ENCODE peak calls at places on chromosomes 1 and 21, in ten cellular contexts. One of them, this sample, is unnamed.

GRCh38 chr1:145778146-145778540 is 45.8 kb downstream of the RNF115 start:
- DNase-seq in body of pancreas: no peak
- DNase-seq in transverse colon: no peak
- DNase-seq in astrocyte of the cerebellum: no peak
- DNase-seq in heart left ventricle: no peak
- DNase-seq in lower lobe of right lung: no peak
- DNase-seq in spleen: no peak
- DNase-seq in right lobe of liver: no peak
- DNase-seq in endodermal cell: no peak
- DNase-seq in CD8-positive, alpha-beta T cell: no peak
- DNase-seq in this sample: no peak

GRCh38 chr1:115437146-115437639 is 99.1 kb upstream of the NGF start:
- DNase-seq in body of pancreas: no peak
- DNase-seq in endodermal cell: no peak
- DNase-seq in spleen: no peak
- DNase-seq in astrocyte of the cerebellum: no peak
- DNase-seq in CD8-positive, alpha-beta T cell: no peak
- DNase-seq in transverse colon: no peak
- DNase-seq in lower lobe of right lung: no peak
- DNase-seq in heart left ventricle: no peak
- DNase-seq in right lobe of liver: no peak
- DNase-seq in this sample: no peak

GRCh38 chr1:183780159-183780558 is 24.8 kb upstream of the RGL1 start:
- DNase-seq in right lobe of liver: no peak
- DNase-seq in body of pancreas: no peak
- DNase-seq in endodermal cell: no peak
- DNase-seq in transverse colon: no peak
- DNase-seq in astrocyte of the cerebellum: no peak
- DNase-seq in lower lobe of right lung: no peak
- DNase-seq in spleen: no peak
- DNase-seq in CD8-positive, alpha-beta T cell: no peak
- DNase-seq in heart left ventricle: no peak
- DNase-seq in this sample: no peak

GRCh38 chr1:69982992-69983391 is 222.4 kb downstream of the LRRC40 start:
- DNase-seq in CD8-positive, alpha-beta T cell: no peak
- DNase-seq in lower lobe of right lung: no peak
- DNase-seq in astrocyte of the cerebellum: peak
- DNase-seq in endodermal cell: no peak
- DNase-seq in heart left ventricle: no peak
- DNase-seq in right lobe of liver: no peak
- DNase-seq in body of pancreas: no peak
- DNase-seq in spleen: no peak
- DNase-seq in transverse colon: no peak
- DNase-seq in this sample: no peak

GRCh38 chr1:211382714-211383480 is 56.3 kb downstream of the TRAF5 start:
- DNase-seq in astrocyte of the cerebellum: peak
- DNase-seq in endodermal cell: peak
- DNase-seq in lower lobe of right lung: peak
- DNase-seq in heart left ventricle: peak
- DNase-seq in body of pancreas: peak
- DNase-seq in transverse colon: peak
- DNase-seq in spleen: peak
- DNase-seq in CD8-positive, alpha-beta T cell: peak
- DNase-seq in right lobe of liver: peak
- DNase-seq in this sample: peak

GRCh38 chr1:168553680-168554553 is 10.1 kb upstream of the XCL2 start:
- DNase-seq in heart left ventricle: no peak
- DNase-seq in body of pancreas: no peak
- DNase-seq in endodermal cell: no peak
- DNase-seq in astrocyte of the cerebellum: no peak
- DNase-seq in spleen: no peak
- DNase-seq in lower lobe of right lung: no peak
- DNase-seq in right lobe of liver: no peak
- DNase-seq in transverse colon: no peak
- DNase-seq in CD8-positive, alpha-beta T cell: no peak
- DNase-seq in this sample: no peak

GRCh38 chr1:246114369-246114768 is 392.7 kb downstream of the SMYD3 start:
- DNase-seq in spleen: no peak
- DNase-seq in lower lobe of right lung: no peak
- DNase-seq in endodermal cell: peak
- DNase-seq in heart left ventricle: no peak
- DNase-seq in body of pancreas: no peak
- DNase-seq in right lobe of liver: no peak
- DNase-seq in transverse colon: no peak
- DNase-seq in CD8-positive, alpha-beta T cell: no peak
- DNase-seq in astrocyte of the cerebellum: no peak
- DNase-seq in this sample: no peak

GRCh38 chr21:25421327-25422028 is 185.8 kb downstream of the MRPL39 start:
- DNase-seq in lower lobe of right lung: no peak
- DNase-seq in heart left ventricle: no peak
- DNase-seq in spleen: no peak
- DNase-seq in right lobe of liver: no peak
- DNase-seq in body of pancreas: peak
- DNase-seq in endodermal cell: peak
- DNase-seq in CD8-positive, alpha-beta T cell: no peak
- DNase-seq in transverse colon: peak
- DNase-seq in astrocyte of the cerebellum: peak
- DNase-seq in this sample: no peak

GRCh38 chr1:44036409-44037111 is 5.3 kb upstream of the SLC6A9 start:
- DNase-seq in CD8-positive, alpha-beta T cell: peak
- DNase-seq in lower lobe of right lung: peak
- DNase-seq in body of pancreas: peak
- DNase-seq in transverse colon: peak
- DNase-seq in astrocyte of the cerebellum: peak
- DNase-seq in heart left ventricle: peak
- DNase-seq in endodermal cell: peak
- DNase-seq in right lobe of liver: peak
- DNase-seq in spleen: no peak
- DNase-seq in this sample: no peak

GRCh38 chr1:44037154-44037553 is 5.9 kb upstream of the SLC6A9 start:
- DNase-seq in heart left ventricle: no peak
- DNase-seq in right lobe of liver: no peak
- DNase-seq in astrocyte of the cerebellum: no peak
- DNase-seq in lower lobe of right lung: no peak
- DNase-seq in transverse colon: no peak
- DNase-seq in CD8-positive, alpha-beta T cell: no peak
- DNase-seq in body of pancreas: no peak
- DNase-seq in spleen: no peak
- DNase-seq in endodermal cell: no peak
- DNase-seq in this sample: no peak

GRCh38 chr1:44034976-44035716 is 3.9 kb upstream of the SLC6A9 start:
- DNase-seq in lower lobe of right lung: no peak
- DNase-seq in body of pancreas: no peak
- DNase-seq in transverse colon: no peak
- DNase-seq in endodermal cell: no peak
- DNase-seq in astrocyte of the cerebellum: no peak
- DNase-seq in spleen: no peak
- DNase-seq in right lobe of liver: no peak
- DNase-seq in heart left ventricle: no peak
- DNase-seq in CD8-positive, alpha-beta T cell: no peak
- DNase-seq in this sample: no peak

GRCh38 chr1:44034423-44034822 is 3.2 kb upstream of the SLC6A9 start:
- DNase-seq in body of pancreas: no peak
- DNase-seq in heart left ventricle: no peak
- DNase-seq in spleen: no peak
- DNase-seq in lower lobe of right lung: no peak
- DNase-seq in transverse colon: no peak
- DNase-seq in astrocyte of the cerebellum: no peak
- DNase-seq in CD8-positive, alpha-beta T cell: no peak
- DNase-seq in right lobe of liver: no peak
- DNase-seq in endodermal cell: no peak
- DNase-seq in this sample: no peak

GRCh38 chr1:44035726-44036408 is 4.6 kb upstream of the SLC6A9 start:
- DNase-seq in transverse colon: peak
- DNase-seq in astrocyte of the cerebellum: no peak
- DNase-seq in lower lobe of right lung: no peak
- DNase-seq in spleen: no peak
- DNase-seq in CD8-positive, alpha-beta T cell: no peak
- DNase-seq in body of pancreas: peak
- DNase-seq in right lobe of liver: no peak
- DNase-seq in endodermal cell: peak
- DNase-seq in heart left ventricle: peak
- DNase-seq in this sample: no peak
- TF ChIP-seq CTCF in transverse colon: no peak
- TF ChIP-seq CTCF in astrocyte of the cerebellum: no peak
- TF ChIP-seq CTCF in lower lobe of right lung: no peak
- TF ChIP-seq CTCF in spleen: no peak
- TF ChIP-seq CTCF in CD8-positive, alpha-beta T cell: no peak
- TF ChIP-seq CTCF in body of pancreas: no peak
- TF ChIP-seq CTCF in right lobe of liver: no peak
- TF ChIP-seq CTCF in endodermal cell: no peak
- TF ChIP-seq CTCF in heart left ventricle: no peak
- TF ChIP-seq CTCF in this sample: no peak

GRCh38 chr1:206842851-206843250 is 22.6 kb upstream of the IL20 start:
- DNase-seq in astrocyte of the cerebellum: no peak
- DNase-seq in right lobe of liver: no peak
- DNase-seq in lower lobe of right lung: no peak
- DNase-seq in transverse colon: no peak
- DNase-seq in CD8-positive, alpha-beta T cell: no peak
- DNase-seq in endodermal cell: no peak
- DNase-seq in heart left ventricle: no peak
- DNase-seq in body of pancreas: no peak
- DNase-seq in spleen: no peak
- DNase-seq in this sample: no peak

GRCh38 chr1:206847337-206847834 is 18.0 kb upstream of the IL20 start:
- DNase-seq in heart left ventricle: no peak
- DNase-seq in lower lobe of right lung: no peak
- DNase-seq in spleen: no peak
- DNase-seq in astrocyte of the cerebellum: no peak
- DNase-seq in endodermal cell: no peak
- DNase-seq in right lobe of liver: no peak
- DNase-seq in transverse colon: no peak
- DNase-seq in CD8-positive, alpha-beta T cell: no peak
- DNase-seq in body of pancreas: peak
- DNase-seq in this sample: no peak

GRCh38 chr1:206847946-206848345 is 17.5 kb upstream of the IL20 start:
- DNase-seq in endodermal cell: no peak
- DNase-seq in body of pancreas: no peak
- DNase-seq in transverse colon: no peak
- DNase-seq in spleen: no peak
- DNase-seq in lower lobe of right lung: no peak
- DNase-seq in right lobe of liver: no peak
- DNase-seq in heart left ventricle: no peak
- DNase-seq in astrocyte of the cerebellum: no peak
- DNase-seq in CD8-positive, alpha-beta T cell: no peak
- DNase-seq in this sample: no peak

GRCh38 chr1:206843626-206844025 is 21.8 kb upstream of the IL20 start:
- DNase-seq in spleen: no peak
- DNase-seq in astrocyte of the cerebellum: no peak
- DNase-seq in right lobe of liver: no peak
- DNase-seq in endodermal cell: no peak
- DNase-seq in body of pancreas: peak
- DNase-seq in CD8-positive, alpha-beta T cell: no peak
- DNase-seq in transverse colon: no peak
- DNase-seq in heart left ventricle: no peak
- DNase-seq in lower lobe of right lung: no peak
- DNase-seq in this sample: no peak

DNA sequence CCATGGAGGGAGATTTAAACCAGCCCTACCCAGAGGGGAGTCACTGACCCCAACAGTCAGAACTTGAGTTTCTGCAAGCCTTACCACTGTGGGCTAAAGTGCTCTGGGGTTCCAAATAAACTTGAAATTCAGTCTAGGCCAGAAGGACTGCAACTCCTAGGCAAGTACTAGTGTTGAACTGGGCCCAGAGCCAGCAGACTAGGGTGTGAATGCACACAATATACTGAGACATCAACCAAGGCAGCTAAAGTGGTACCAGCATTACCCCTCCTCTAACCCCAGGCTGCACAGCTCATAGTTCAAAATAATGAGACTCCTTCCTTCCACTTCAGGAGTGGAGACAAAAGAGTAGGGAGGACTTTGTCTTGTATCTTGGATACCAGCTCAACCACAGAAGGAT is 18.9 kb upstream of the IL20 start:
- DNase-seq in endodermal cell: no peak
- DNase-seq in body of pancreas: no peak
- DNase-seq in transverse colon: no peak
- DNase-seq in spleen: no peak
- DNase-seq in right lobe of liver: no peak
- DNase-seq in CD8-positive, alpha-beta T cell: no peak
- DNase-seq in heart left ventricle: no peak
- DNase-seq in lower lobe of right lung: no peak
- DNase-seq in astrocyte of the cerebellum: no peak
- DNase-seq in this sample: no peak
- TF ChIP-seq CTCF in endodermal cell: no peak
- TF ChIP-seq CTCF in body of pancreas: no peak
- TF ChIP-seq CTCF in transverse colon: no peak
- TF ChIP-seq CTCF in spleen: no peak
- TF ChIP-seq CTCF in right lobe of liver: no peak
- TF ChIP-seq CTCF in CD8-positive, alpha-beta T cell: no peak
- TF ChIP-seq CTCF in heart left ventricle: no peak
- TF ChIP-seq CTCF in lower lobe of right lung: no peak
- TF ChIP-seq CTCF in astrocyte of the cerebellum: no peak
- TF ChIP-seq CTCF in this sample: no peak

GRCh38 chr1:14606632-14607031 is 8.1 kb downstream of the KAZN start:
- DNase-seq in CD8-positive, alpha-beta T cell: no peak
- DNase-seq in endodermal cell: no peak
- DNase-seq in astrocyte of the cerebellum: no peak
- DNase-seq in body of pancreas: no peak
- DNase-seq in transverse colon: no peak
- DNase-seq in lower lobe of right lung: no peak
- DNase-seq in right lobe of liver: no peak
- DNase-seq in heart left ventricle: no peak
- DNase-seq in spleen: no peak
- DNase-seq in this sample: no peak

GRCh38 chr1:14607295-14607694 is 8.8 kb downstream of the KAZN start:
- DNase-seq in lower lobe of right lung: no peak
- DNase-seq in astrocyte of the cerebellum: no peak
- DNase-seq in endodermal cell: no peak
- DNase-seq in body of pancreas: no peak
- DNase-seq in heart left ventricle: no peak
- DNase-seq in spleen: no peak
- DNase-seq in CD8-positive, alpha-beta T cell: no peak
- DNase-seq in right lobe of liver: no peak
- DNase-seq in transverse colon: no peak
- DNase-seq in this sample: no peak

GRCh38 chr1:14605945-14606344 is 7.5 kb downstream of the KAZN start:
- DNase-seq in body of pancreas: no peak
- DNase-seq in transverse colon: no peak
- DNase-seq in CD8-positive, alpha-beta T cell: no peak
- DNase-seq in right lobe of liver: no peak
- DNase-seq in spleen: no peak
- DNase-seq in lower lobe of right lung: no peak
- DNase-seq in endodermal cell: no peak
- DNase-seq in astrocyte of the cerebellum: no peak
- DNase-seq in heart left ventricle: no peak
- DNase-seq in this sample: no peak

GRCh38 chr1:14611792-14612191 is 13.3 kb downstream of the KAZN start:
- DNase-seq in astrocyte of the cerebellum: no peak
- DNase-seq in CD8-positive, alpha-beta T cell: no peak
- DNase-seq in lower lobe of right lung: no peak
- DNase-seq in body of pancreas: no peak
- DNase-seq in heart left ventricle: no peak
- DNase-seq in transverse colon: no peak
- DNase-seq in right lobe of liver: no peak
- DNase-seq in spleen: no peak
- DNase-seq in endodermal cell: no peak
- DNase-seq in this sample: no peak

DNA sequence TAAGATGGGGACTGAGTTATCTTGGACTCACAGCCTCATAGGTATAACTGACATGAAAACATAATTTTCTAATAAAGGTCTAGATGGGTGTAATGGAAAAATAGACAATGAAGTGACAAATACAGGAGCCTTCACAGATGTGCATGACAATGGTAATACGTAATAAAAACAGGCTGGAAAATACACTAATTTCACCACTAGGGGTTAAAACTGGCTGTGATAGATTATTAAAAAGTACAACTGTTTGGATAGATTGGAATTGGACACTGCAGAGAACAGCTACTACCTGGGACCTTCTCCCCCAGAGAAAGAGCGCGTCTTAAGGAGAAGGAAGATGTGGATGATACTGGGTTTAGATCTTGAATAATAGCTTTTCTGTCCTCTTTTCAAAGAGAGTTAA is 9.8 kb downstream of the KAZN start:
- DNase-seq in right lobe of liver: no peak
- DNase-seq in spleen: no peak
- DNase-seq in CD8-positive, alpha-beta T cell: no peak
- DNase-seq in lower lobe of right lung: no peak
- DNase-seq in astrocyte of the cerebellum: no peak
- DNase-seq in transverse colon: no peak
- DNase-seq in body of pancreas: no peak
- DNase-seq in heart left ventricle: no peak
- DNase-seq in endodermal cell: no peak
- DNase-seq in this sample: no peak
- TF ChIP-seq CTCF in right lobe of liver: no peak
- TF ChIP-seq CTCF in spleen: no peak
- TF ChIP-seq CTCF in CD8-positive, alpha-beta T cell: no peak
- TF ChIP-seq CTCF in lower lobe of right lung: no peak
- TF ChIP-seq CTCF in astrocyte of the cerebellum: peak
- TF ChIP-seq CTCF in transverse colon: no peak
- TF ChIP-seq CTCF in body of pancreas: no peak
- TF ChIP-seq CTCF in heart left ventricle: no peak
- TF ChIP-seq CTCF in endodermal cell: peak
- TF ChIP-seq CTCF in this sample: peak

DNA sequence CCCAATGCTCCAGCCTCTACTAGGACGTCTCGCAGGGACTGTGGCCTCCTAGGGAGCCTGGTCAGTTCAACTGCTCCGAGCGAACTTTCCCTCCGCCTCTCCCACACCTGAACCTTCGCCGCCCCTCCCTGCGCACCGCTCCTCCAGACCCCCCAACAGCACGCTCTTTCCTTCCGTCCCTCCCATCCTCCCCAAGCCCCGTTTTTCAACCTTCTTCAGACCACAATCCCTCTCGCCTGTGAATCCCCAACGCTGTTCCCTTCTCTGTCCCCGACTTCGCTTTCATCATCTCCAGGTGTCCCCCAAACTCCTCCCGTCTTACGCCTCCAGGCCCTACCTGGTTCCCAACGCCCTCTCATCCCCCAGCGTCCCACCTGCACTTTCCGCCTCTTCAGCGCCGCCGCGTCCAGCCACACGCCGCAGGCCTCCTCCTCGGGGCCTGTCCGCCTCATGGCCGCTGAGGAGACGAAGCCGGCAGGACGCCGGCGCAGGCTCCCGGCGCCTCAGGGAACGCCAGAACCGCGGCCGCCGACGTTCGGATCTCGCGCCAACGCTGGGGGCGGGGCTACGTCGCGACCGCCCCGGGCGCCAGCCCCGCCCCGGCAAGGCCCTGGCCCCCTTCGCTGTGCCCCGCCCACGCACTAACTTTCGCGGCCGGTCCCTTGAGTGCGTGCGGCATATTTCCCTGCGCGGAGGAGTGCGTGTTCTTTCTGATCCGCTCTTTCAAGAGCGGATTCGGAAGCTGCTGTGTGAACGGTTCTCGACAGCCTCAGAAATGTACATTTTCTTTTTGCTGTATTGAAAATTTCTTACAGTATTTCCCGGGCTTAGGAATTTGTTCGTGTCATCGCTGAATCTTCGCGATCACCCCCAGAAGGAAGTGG is at the start of gene AUNIP:
- DNase-seq in endodermal cell: peak
- DNase-seq in right lobe of liver: peak
- DNase-seq in CD8-positive, alpha-beta T cell: peak
- DNase-seq in spleen: peak
- DNase-seq in heart left ventricle: peak
- DNase-seq in astrocyte of the cerebellum: peak
- DNase-seq in body of pancreas: peak
- DNase-seq in lower lobe of right lung: peak
- DNase-seq in transverse colon: peak
- DNase-seq in this sample: peak
- TF ChIP-seq CTCF in endodermal cell: no peak
- TF ChIP-seq CTCF in right lobe of liver: no peak
- TF ChIP-seq CTCF in CD8-positive, alpha-beta T cell: no peak
- TF ChIP-seq CTCF in spleen: peak
- TF ChIP-seq CTCF in heart left ventricle: no peak
- TF ChIP-seq CTCF in astrocyte of the cerebellum: no peak
- TF ChIP-seq CTCF in body of pancreas: no peak
- TF ChIP-seq CTCF in lower lobe of right lung: no peak
- TF ChIP-seq CTCF in transverse colon: no peak
- TF ChIP-seq CTCF in this sample: no peak

This sample was measured in type B pancreatic cell.